ENCODE peak calls at places on chromosomes 12 and 14, in ten cellular contexts. P is cardiac fibroblast, B is AG04450, E is IMR-90, C is kidney epithelial cell, Z is adrenal gland, U is brain microvascular endothelial cell, Q is A549, X is uterus, I is endodermal cell. D is an unnamed sample.

GRCh38 chr12:112463478-112463877 is 44.7 kb downstream of the PTPN11 start:
- DNase-seq in P (no peak), C (no peak), B (no peak), I (no peak), E (no peak), X (no peak), Z (no peak), U (no peak), Q (no peak), D (peak)

GRCh38 chr14:90774316-90774715 is 41.9 kb downstream of the TTC7B start:
- DNase-seq in Q (no peak), Z (peak), C (no peak), I (no peak), B (no peak), U (no peak), E (no peak), X (no peak), P (no peak), D (no peak)

GRCh38 chr12:101671157-101671791 is 26.2 kb upstream of the CHPT1 start:
- DNase-seq in X (no peak), I (no peak), E (no peak), P (no peak), U (no peak), C (no peak), Q (no peak), B (no peak), Z (peak), D (peak)

GRCh38 chr14:89493877-89494634 is 77.0 kb upstream of the FOXN3 start:
- DNase-seq in Z (no peak), Q (no peak), C (peak), E (no peak), X (no peak), I (no peak), B (no peak), U (peak), P (peak), D (peak)

GRCh38 chr12:124579921-124580517 is 12.6 kb upstream of the NCOR2 start:
- DNase-seq in X (no peak), Z (no peak), P (no peak), Q (no peak), U (no peak), I (no peak), C (no peak), E (no peak), B (no peak), D (no peak)

GRCh38 chr12:2922329-2922728 is 31.6 kb downstream of the TULP3 start:
- DNase-seq in I (no peak), E (peak), C (no peak), B (no peak), Z (no peak), X (no peak), Q (no peak), U (no peak), P (no peak), D (no peak)

GRCh38 chr14:68792022-68792829 is 641 bp downstream of the ZFP36L1 start:
- DNase-seq in B (no peak), Z (peak), P (peak), U (no peak), I (peak), E (no peak), Q (no peak), C (no peak), X (peak), D (peak)

GRCh38 chr14:23443411-23443812 is 8.0 kb upstream of the MYH7 start:
- DNase-seq in Z (no peak), X (no peak), C (no peak), I (no peak), P (no peak), Q (no peak), U (no peak), E (no peak), B (no peak), D (no peak)

GRCh38 chr14:100472094-100472455 is 115.1 kb downstream of the BEGAIN start:
- DNase-seq in B (no peak), C (no peak), E (no peak), U (no peak), X (no peak), I (no peak), Q (no peak), P (no peak), Z (no peak), D (no peak)

GRCh38 chr12:76688627-76689026 is 75.3 kb upstream of the ZDHHC17 start:
- DNase-seq in C (no peak), B (no peak), U (no peak), P (no peak), Q (no peak), I (no peak), X (no peak), E (no peak), Z (no peak), D (peak)

GRCh38 chr12:22641353-22642053 is 16.5 kb downstream of the ETNK1 start:
- DNase-seq in Z (no peak), B (no peak), E (no peak), I (no peak), X (no peak), Q (no peak), P (no peak), C (no peak), U (no peak), D (no peak)

GRCh38 chr14:59321184-59321952 is 132.9 kb downstream of the DAAM1 start:
- DNase-seq in P (peak), Z (no peak), E (peak), B (no peak), C (peak), I (no peak), Q (no peak), U (peak), X (no peak), D (no peak)

GRCh38 chr12:1531160-1531653 is 63.2 kb downstream of the FBXL14 start:
- DNase-seq in X (no peak), C (no peak), E (no peak), B (no peak), Q (no peak), Z (no peak), U (no peak), P (no peak), I (peak), D (peak)

GRCh38 chr14:31270196-31270772 is 62.7 kb upstream of the HECTD1 start:
- DNase-seq in X (no peak), Z (no peak), E (no peak), P (no peak), B (no peak), I (peak), U (no peak), C (no peak), Q (no peak), D (peak)

GRCh38 chr12:108559748-108560147 is 1.2 kb downstream of the SART3 start:
- DNase-seq in E (no peak), I (peak), Q (no peak), B (no peak), U (no peak), X (no peak), Z (no peak), P (no peak), C (no peak), D (peak)

GRCh38 chr14:60161176-60162107 is 3.8 kb downstream of the DHRS7 start:
- DNase-seq in I (no peak), P (peak), E (peak), C (no peak), X (no peak), Z (peak), Q (no peak), B (no peak), U (no peak), D (no peak)

GRCh38 chr14:51604078-51604477 is 47.6 kb upstream of the FRMD6 start:
- DNase-seq in I (no peak), E (peak), P (peak), B (peak), U (peak), C (peak), Z (no peak), Q (no peak), X (no peak), D (no peak)

GRCh38 chr14:51211149-51211548 is 28.9 kb upstream of the TMX1 start:
- DNase-seq in E (peak), Z (no peak), I (no peak), U (peak), P (peak), B (no peak), Q (no peak), X (no peak), C (peak), D (no peak)

GRCh38 chr12:32136404-32136803 is 29.8 kb downstream of the BICD1 start:
- DNase-seq in B (no peak), P (no peak), E (no peak), I (peak), C (no peak), Z (no peak), U (no peak), Q (no peak), X (no peak), D (no peak)

GRCh38 chr14:91289464-91289863 is 45.0 kb upstream of the GPR68 start:
- DNase-seq in U (no peak), Q (no peak), E (no peak), B (no peak), I (no peak), C (no peak), P (no peak), X (no peak), Z (no peak), D (no peak)

GRCh38 chr14:105562713-105563346 is 36.4 kb downstream of the TMEM121 start:
- DNase-seq in U (no peak), X (no peak), P (no peak), Q (no peak), C (no peak), B (no peak), I (no peak), E (no peak), Z (no peak), D (no peak)

GRCh38 chr14:32576088-32576795 is 247.1 kb downstream of the AKAP6 start:
- DNase-seq in C (no peak), E (peak), I (peak), X (peak), B (no peak), Q (peak), Z (peak), U (peak), P (peak), D (peak)

GRCh38 chr12:64836856-64837255 is 12.4 kb downstream of the TBC1D30 start:
- DNase-seq in B (no peak), C (no peak), P (no peak), X (no peak), U (no peak), I (no peak), Z (no peak), E (no peak), Q (no peak), D (no peak)

GRCh38 chr12:99948380-99948779 is 36.4 kb downstream of the ANKS1B start:
- DNase-seq in Z (no peak), B (no peak), X (no peak), P (no peak), C (no peak), U (no peak), E (no peak), I (no peak), Q (no peak), D (no peak)

GRCh38 chr14:58637391-58638230 is at the start of gene DACT1:
- DNase-seq in I (peak), Q (peak), E (peak), X (peak), B (peak), Z (peak), P (peak), C (no peak), U (peak), D (peak)

GRCh38 chr12:75848533-75848932 is 183.0 kb downstream of the PHLDA1 start:
- DNase-seq in C (no peak), P (peak), I (no peak), U (no peak), X (no peak), Q (no peak), Z (no peak), B (no peak), E (peak), D (no peak)

GRCh38 chr12:118237053-118237665 is 101.2 kb downstream of the PEBP1 start:
- DNase-seq in Q (no peak), C (no peak), X (no peak), U (no peak), P (no peak), I (no peak), E (no peak), Z (no peak), B (no peak), D (peak)

GRCh38 chr12:114817491-114818440 is 133.8 kb upstream of the TBX3 start:
- DNase-seq in C (no peak), U (no peak), E (no peak), B (no peak), Z (peak), Q (no peak), X (peak), P (no peak), I (no peak), D (no peak)

GRCh38 chr12:26823391-26823790 is 9.6 kb downstream of the ITPR2 start:
- DNase-seq in I (no peak), P (peak), Z (no peak), X (no peak), E (peak), B (no peak), U (peak), C (no peak), Q (no peak), D (no peak)

GRCh38 chr12:46386877-46387629 is 14.5 kb upstream of the SLC38A2 start:
- DNase-seq in I (peak), C (no peak), E (peak), U (peak), Z (no peak), P (peak), Q (no peak), X (peak), B (no peak), D (peak)

GRCh38 chr12:54374555-54375257 is 9.8 kb downstream of the ZNF385A start:
- DNase-seq in X (no peak), B (no peak), C (no peak), Z (no peak), Q (no peak), I (peak), E (no peak), U (no peak), P (no peak), D (no peak)

GRCh38 chr14:99757331-99758070 is 35.7 kb upstream of the EML1 start:
- DNase-seq in X (no peak), U (peak), C (peak), Q (peak), Z (no peak), I (no peak), E (peak), P (peak), B (peak), D (no peak)

GRCh38 chr12:113220593-113221180 is 577 bp upstream of the TPCN1 start:
- DNase-seq in C (no peak), P (no peak), U (no peak), X (no peak), B (no peak), E (no peak), I (no peak), Q (peak), Z (no peak), D (peak)

GRCh38 chr14:50222061-50222613 is 9.2 kb downstream of the SOS2 start:
- DNase-seq in Z (no peak), Q (no peak), X (no peak), P (no peak), C (no peak), I (no peak), B (no peak), E (peak), U (no peak), D (no peak)

GRCh38 chr14:35213869-35214387 is 78.3 kb upstream of the PSMA6 start:
- DNase-seq in Q (no peak), U (no peak), X (no peak), B (no peak), C (peak), E (peak), P (peak), I (no peak), Z (no peak), D (no peak)

GRCh38 chr14:99093532-99094517 is 178.2 kb downstream of the BCL11B start:
- DNase-seq in P (no peak), E (no peak), X (no peak), B (no peak), Q (no peak), Z (no peak), C (no peak), U (no peak), I (no peak), D (no peak)

GRCh38 chr14:74207943-74208342 is 31.3 kb upstream of the VSX2 start:
- DNase-seq in Q (no peak), X (no peak), Z (peak), E (no peak), P (no peak), U (no peak), I (peak), C (no peak), B (no peak), D (no peak)

GRCh38 chr12:104712477-104712876 is 245.6 kb downstream of the SLC41A2 start:
- DNase-seq in Q (no peak), Z (no peak), E (peak), C (no peak), B (no peak), P (peak), I (no peak), X (no peak), U (no peak), D (no peak)

DNA sequence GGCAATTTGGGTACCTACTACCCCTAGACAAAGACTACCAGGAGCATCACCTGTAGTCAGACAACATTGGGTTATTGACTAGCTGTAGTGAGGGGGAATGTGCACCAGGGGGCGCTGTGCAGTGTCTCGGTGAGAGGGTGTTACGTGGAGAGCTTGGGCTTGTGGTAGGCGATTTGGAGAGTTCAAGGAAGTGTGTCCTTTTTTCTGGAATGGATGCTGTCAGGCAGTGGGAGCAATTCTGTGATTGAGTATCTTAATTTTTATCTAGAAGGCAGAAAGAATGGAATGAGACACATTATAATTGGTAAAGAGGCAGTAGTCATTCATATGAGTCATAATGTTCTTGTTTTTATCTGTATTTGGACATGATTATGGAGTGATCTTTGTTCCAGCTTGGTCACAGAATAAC is 187.7 kb downstream of the GALC start:
- DNase-seq in C (no peak), Q (peak), E (no peak), U (no peak), I (peak), P (peak), Z (peak), X (no peak), B (no peak), D (peak)
- H3K4me3 ChIP-seq in C (no peak), Q (no peak), E (no peak), U (no peak), I (peak), P (no peak), Z (no peak), X (no peak), B (no peak), D (no peak)

DNA sequence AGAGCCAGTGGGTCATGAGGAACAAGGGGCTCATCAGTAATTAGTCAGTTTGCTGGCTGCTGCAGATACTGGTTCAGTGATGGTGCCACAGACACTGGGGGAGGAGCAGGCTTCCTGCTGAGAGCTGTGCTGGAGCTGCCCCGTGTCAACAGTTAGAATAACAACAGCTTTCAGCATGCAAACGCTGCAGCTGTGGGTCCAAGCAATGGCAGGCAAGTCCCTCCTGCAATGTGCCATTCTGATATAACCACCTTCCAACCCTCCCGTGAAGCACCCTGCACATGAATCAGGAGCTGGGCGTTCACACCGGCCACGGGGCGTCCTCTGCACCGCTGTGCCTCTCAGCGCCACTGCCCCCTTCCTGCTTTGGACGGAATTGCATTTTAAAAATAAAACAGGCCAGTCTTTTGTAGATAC is 258.4 kb upstream of the SFSWAP start:
- DNase-seq in P (no peak), C (no peak), Z (peak), I (peak), X (no peak), Q (peak), U (no peak), E (no peak), B (no peak), D (peak)
- TF ChIP-seq CTCF in P (no peak), C (peak), Z (no peak), I (peak), X (no peak), Q (peak), U (peak), E (no peak), B (peak), D (peak)

GRCh38 chr12:120874547-120875245 is 29.5 kb downstream of the SPPL3 start:
- DNase-seq in Z (no peak), Q (no peak), U (no peak), C (no peak), B (no peak), X (no peak), I (no peak), E (no peak), P (no peak), D (no peak)

GRCh38 chr12:120872487-120872886 is 31.7 kb downstream of the SPPL3 start:
- DNase-seq in P (no peak), X (no peak), U (no peak), Q (no peak), Z (no peak), B (no peak), E (no peak), C (no peak), I (peak), D (no peak)

GRCh38 chr12:120869376-120869775 is 34.8 kb downstream of the SPPL3 start:
- DNase-seq in P (no peak), Z (no peak), B (no peak), X (no peak), E (no peak), C (no peak), Q (no peak), I (no peak), U (no peak), D (no peak)

GRCh38 chr12:120870415-120870814 is 33.7 kb downstream of the SPPL3 start:
- DNase-seq in Z (no peak), E (no peak), I (no peak), X (no peak), C (no peak), Q (no peak), B (no peak), P (no peak), U (no peak), D (no peak)

GRCh38 chr12:120873231-120873630 is 30.9 kb downstream of the SPPL3 start:
- DNase-seq in X (no peak), Q (no peak), Z (no peak), I (no peak), E (no peak), P (no peak), U (no peak), B (no peak), C (no peak), D (no peak)
- H3K4me3 ChIP-seq in X (no peak), Q (no peak), Z (no peak), I (no peak), E (no peak), P (no peak), U (no peak), B (no peak), C (no peak), D (no peak)

GRCh38 chr12:56221757-56222530 is at the start of gene RNF41:
- DNase-seq in I (peak), U (peak), Z (peak), Q (peak), E (peak), X (peak), P (peak), C (peak), B (peak), D (peak)
- TF ChIP-seq CTCF in I (peak), U (peak), Z (no peak), Q (no peak), E (peak), X (peak), P (no peak), C (no peak), B (no peak), D (no peak)

DNA sequence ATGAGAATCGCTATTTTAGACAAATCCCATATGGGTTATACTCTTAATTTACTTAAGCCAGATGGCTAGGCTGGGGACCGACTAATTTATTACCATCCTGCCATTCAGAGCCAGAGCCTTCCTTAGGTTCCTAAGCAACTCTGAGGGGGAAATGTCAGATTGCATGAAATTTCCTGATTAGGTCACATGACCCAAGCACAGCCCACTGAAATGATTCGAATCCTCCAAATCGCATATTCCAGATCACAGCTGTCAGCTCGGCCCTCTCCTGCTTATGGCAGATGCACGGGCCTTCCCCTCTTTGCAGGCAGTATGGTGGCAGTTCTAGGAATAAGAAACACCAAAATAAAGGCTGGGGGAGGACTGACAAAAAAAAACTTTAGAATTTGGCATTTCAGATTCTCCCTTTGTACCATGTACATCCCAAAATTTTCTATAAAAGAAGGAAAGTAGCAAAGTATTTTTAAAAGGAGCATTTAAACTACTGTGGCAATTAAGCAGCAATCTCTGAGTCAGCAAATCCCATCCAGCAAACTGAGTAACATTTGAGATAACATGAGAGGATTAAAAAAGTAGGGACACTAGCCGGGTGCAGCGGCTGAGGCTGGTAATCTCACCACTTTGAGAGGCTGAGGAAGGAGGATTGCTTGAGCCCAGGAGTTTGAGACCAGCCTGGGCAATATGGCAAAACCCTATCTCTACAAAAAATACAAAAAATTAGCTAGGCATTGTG is 30.5 kb upstream of the NUDT4 start:
- DNase-seq in X (no peak), U (no peak), P (no peak), E (no peak), Q (no peak), Z (no peak), B (no peak), C (no peak), I (no peak), D (no peak)
- H3K4me3 ChIP-seq in X (no peak), U (no peak), P (no peak), E (no peak), Q (no peak), Z (no peak), B (no peak), C (no peak), I (no peak), D (no peak)